ENCODE peak calls at places on chromosome 16, in four cellular contexts. X is CD4-positive, CD25-positive, alpha-beta regulatory T cell; U is heart left ventricle; J is hepatocyte. W is an unnamed sample.
A peak's percentile ranks its signal among the peaks of the same experiment; 100 is the strongest.

GRCh38 chr16:57153841-57154240 is 32.0 kb downstream of the PSME3IP1 start:
- DNase-seq in U (no peak), J (no peak), X (no peak), W (no peak)

GRCh38 chr16:35140293-35140986 is 1681.0 kb downstream of the TP53TG3F start:
- DNase-seq in U (no peak), X (no peak), J (no peak), W (no peak)

GRCh38 chr16:69465083-69465721 is 40.8 kb downstream of the CYB5B start:
- DNase-seq in J (peak; percentile 10), U (no peak), X (no peak), W (no peak)

GRCh38 chr16:4682616-4683254 is 10.6 kb upstream of the NUDT16L1 start:
- DNase-seq in U (no peak), J (no peak), X (no peak), W (peak; percentile 76)

GRCh38 chr16:21194771-21195301 is 16.5 kb downstream of the ZP2 start:
- DNase-seq in X (no peak), U (no peak), J (no peak), W (no peak)

GRCh38 chr16:54246454-54246821 is 40.1 kb downstream of the IRX3 start:
- DNase-seq in J (no peak), X (no peak), U (no peak), W (no peak)

GRCh38 chr16:68289621-68290329 is 21.0 kb downstream of the SLC7A6OS start:
- DNase-seq in U (no peak), J (no peak), X (peak; percentile 25), W (no peak)

GRCh38 chr16:2275476-2276450 is 7.8 kb upstream of the RNPS1 start:
- DNase-seq in J (no peak), X (no peak), U (peak; percentile 53), W (no peak)

GRCh38 chr16:25110392-25110947 is 1.1 kb upstream of the LCMT1 start:
- DNase-seq in J (no peak), X (no peak), U (no peak), W (no peak)

GRCh38 chr16:65975049-65975708 is 391.3 kb upstream of the CDH5 start:
- DNase-seq in X (no peak), J (no peak), U (no peak), W (no peak)

GRCh38 chr16:400061-400540 is 1.6 kb upstream of the DECR2 start:
- DNase-seq in J (no peak), X (no peak), U (no peak), W (no peak)

GRCh38 chr16:51756447-51757123 is 605.5 kb upstream of the SALL1 start:
- DNase-seq in U (no peak), X (no peak), J (no peak), W (no peak)

GRCh38 chr16:25656639-25657038 is 35.1 kb upstream of the HS3ST4 start:
- DNase-seq in U (no peak), X (no peak), J (no peak), W (no peak)

GRCh38 chr16:75254359-75254837 is 3.0 kb upstream of the BCAR1 start:
- DNase-seq in J (peak; percentile 55), U (no peak), X (no peak), W (peak; percentile 62)

GRCh38 chr16:548586-548985 is 11.6 kb upstream of the PRR35 start:
- DNase-seq in X (no peak), J (no peak), U (no peak), W (no peak)

GRCh38 chr16:71536752-71537499 is 10.7 kb downstream of the CHST4 start:
- DNase-seq in X (no peak), U (no peak), J (no peak), W (no peak)

GRCh38 chr16:29825145-29826044 is 5.1 kb downstream of the MVP start:
- DNase-seq in J (no peak), U (peak; percentile 55), X (no peak), W (no peak)

GRCh38 chr16:11038777-11039176 is 94.4 kb downstream of the CLEC16A start:
- DNase-seq in J (no peak), U (no peak), X (no peak), W (no peak)

GRCh38 chr16:70483426-70483825 is 29.0 kb downstream of the FCSK start:
- DNase-seq in X (no peak), U (no peak), J (no peak), W (no peak)

GRCh38 chr16:50310308-50311133 is 44.2 kb downstream of the ADCY7 start:
- DNase-seq in U (no peak), X (no peak), J (peak; percentile 3), W (peak; percentile 43)

GRCh38 chr16:27473101-27473900 is 71.3 kb downstream of the IL21R start:
- DNase-seq in U (no peak), X (no peak), J (no peak), W (no peak)

GRCh38 chr16:27470567-27471431 is 68.8 kb downstream of the IL21R start:
- DNase-seq in U (no peak), X (no peak), J (no peak), W (no peak)

GRCh38 chr16:27474041-27474440 is 72.1 kb downstream of the IL21R start:
- DNase-seq in X (no peak), J (no peak), U (no peak), W (no peak)

GRCh38 chr16:27471661-27472060 is 69.7 kb downstream of the IL21R start:
- DNase-seq in J (no peak), X (no peak), U (no peak), W (no peak)

DNA sequence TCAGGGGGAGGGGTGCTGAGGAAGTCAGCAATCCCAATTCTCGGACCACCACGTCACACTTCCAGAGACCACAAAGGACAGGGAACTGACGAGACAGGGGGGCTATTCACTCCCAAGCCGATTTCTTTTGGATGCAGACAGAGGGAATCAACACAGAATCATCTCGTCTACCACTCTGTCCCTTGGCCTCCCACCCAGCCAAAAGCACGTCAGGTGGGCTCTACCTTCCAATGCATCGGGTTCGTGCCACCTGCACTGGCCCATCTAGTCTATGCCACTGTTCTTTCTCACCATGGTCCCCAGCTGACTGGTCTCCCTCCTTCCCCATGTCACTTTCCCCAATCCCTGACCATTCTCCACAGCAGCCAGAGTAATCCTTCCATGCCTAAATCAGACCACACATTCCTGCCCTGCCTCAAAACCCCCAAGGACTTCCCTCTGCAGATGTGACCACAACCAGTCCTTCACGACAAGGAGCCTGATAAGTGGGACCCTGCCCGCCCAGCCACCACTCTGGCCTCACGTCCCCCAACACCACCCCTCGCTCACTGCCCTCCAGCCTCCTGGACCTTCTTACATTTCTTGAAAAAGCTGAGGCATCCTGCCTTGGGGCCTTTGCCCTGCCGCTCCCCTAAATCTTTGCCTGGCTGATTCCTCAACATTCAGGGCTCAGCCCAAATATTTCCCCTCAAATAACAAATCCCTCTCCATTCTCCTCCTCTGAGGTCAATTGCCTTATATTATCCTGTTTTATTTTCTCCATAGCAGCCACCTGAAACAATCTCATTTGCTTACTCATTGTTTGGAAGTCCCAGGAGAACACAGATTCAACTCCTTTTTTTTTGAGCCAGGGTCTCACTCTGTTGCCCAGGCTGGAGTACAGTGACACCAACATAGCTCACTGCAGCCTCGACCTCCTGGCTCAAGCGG is 70.4 kb downstream of the IL21R start:
- DNase-seq in X (no peak), U (no peak), J (no peak), W (no peak)
- H3K36me3 ChIP-seq in X (peaks cover 84% of the 10 kb centered on the region), U (no peaks in the 10 kb centered on the region), J (no peaks in the 10 kb centered on the region), W (peaks cover 100% of the 10 kb centered on the region)

GRCh38 chr16:88593064-88593463 is 22.9 kb downstream of the ZC3H18 start:
- DNase-seq in X (no peak), J (no peak), U (no peak), W (no peak)
- H3K36me3 ChIP-seq in X (peaks cover 16% of the 10 kb centered on the region), J (no peaks in the 10 kb centered on the region), U (no peaks in the 10 kb centered on the region), W (peaks cover 44% of the 10 kb centered on the region)

DNA sequence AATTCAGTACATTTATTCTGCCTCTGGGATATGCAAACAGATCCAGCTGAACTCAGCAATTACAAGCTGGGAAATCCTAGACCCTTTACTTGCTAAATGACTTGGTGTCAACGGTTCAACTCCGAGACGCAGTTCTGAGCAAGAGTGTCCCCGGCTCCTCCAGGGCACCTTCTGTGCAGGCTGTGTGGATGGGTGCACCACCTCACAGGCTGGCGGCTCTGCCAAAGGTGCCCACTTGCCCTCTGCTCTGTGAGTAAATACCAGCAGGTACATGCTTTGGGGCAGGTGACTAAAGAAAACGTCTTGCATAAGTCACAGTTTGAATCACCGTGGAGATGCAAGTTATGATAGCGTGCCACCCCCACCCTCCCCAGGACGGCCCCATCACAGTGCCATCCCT is 23.3 kb downstream of the MAP1LC3B start:
- DNase-seq in X (no peak), J (no peak), U (no peak), W (no peak)
- H3K36me3 ChIP-seq in X (peaks cover 64% of the 10 kb centered on the region), J (no peaks in the 10 kb centered on the region), U (no peaks in the 10 kb centered on the region), W (peaks cover 99% of the 10 kb centered on the region)

GRCh38 chr16:28098959-28099945 is 35.7 kb upstream of the GSG1L start:
- DNase-seq in U (no peak), J (no peak), X (no peak), W (peak; percentile 28)
- H3K36me3 ChIP-seq in U (peaks cover 2% of the 10 kb centered on the region), J (no peaks in the 10 kb centered on the region), X (peaks cover 74% of the 10 kb centered on the region), W (peaks cover 80% of the 10 kb centered on the region)

W was measured in lower lobe of right lung.